ENCODE peak calls at places on chromosome 15, in eight cellular contexts. A is NCI-H2081 treated with DMSO at 0.1 percent for 48 hours; L is naive thymus-derived CD8-positive, alpha-beta T cell; R is hippocampal formation; Q is EH; C is SHP77; S is HS-27A; U is NCI-H510A treated with DMSO at 0.1 percent for 48 hours. T is an unnamed sample.

GRCh38 chr15:101246824-101247745 is 4.8 kb downstream of the CHSY1 start:
- DNase-seq in Q (no peak), S (no peak), R (no peak), L (no peak), C (no peak), U (no peak), A (no peak), T (no peak)

GRCh38 chr15:81308260-81308659 is 15.7 kb downstream of the STARD5 start:
- DNase-seq in C (no peak), S (no peak), L (no peak), R (no peak), A (no peak), U (no peak), Q (no peak), T (no peak)

GRCh38 chr15:84937144-84937543 is 44.5 kb upstream of the PDE8A start:
- DNase-seq in A (no peak), R (no peak), Q (no peak), C (no peak), S (no peak), U (no peak), L (no peak), T (no peak)

GRCh38 chr15:68384451-68385239 is 47.3 kb downstream of the ITGA11 start:
- DNase-seq in R (no peak), C (no peak), S (peak), A (no peak), L (no peak), Q (peak), U (no peak), T (no peak)

GRCh38 chr15:93451265-93451664 is 362.3 kb upstream of the RGMA start:
- DNase-seq in C (no peak), R (no peak), A (no peak), Q (no peak), S (no peak), U (no peak), L (no peak), T (no peak)

GRCh38 chr15:85137507-85138175 is 156.0 kb downstream of the PDE8A start:
- DNase-seq in U (peak), R (no peak), L (no peak), S (no peak), A (peak), C (no peak), Q (no peak), T (no peak)

GRCh38 chr15:63402498-63403253 is 21.0 kb upstream of the CA12 start:
- DNase-seq in C (no peak), R (no peak), L (no peak), U (peak), S (peak), A (peak), Q (peak), T (no peak)

GRCh38 chr15:50260969-50261496 is 4.5 kb downstream of the HDC start:
- DNase-seq in R (no peak), S (no peak), A (no peak), C (no peak), U (no peak), L (no peak), Q (no peak), T (no peak)

GRCh38 chr15:56918907-56919707 is 663 bp downstream of the TCF12 start:
- DNase-seq in R (peak), Q (peak), C (no peak), U (peak), A (no peak), S (no peak), L (peak), T (peak)

GRCh38 chr15:63006032-63006878 is 36.3 kb upstream of the TPM1 start:
- DNase-seq in L (no peak), R (no peak), A (no peak), Q (no peak), S (no peak), U (no peak), C (no peak), T (no peak)

GRCh38 chr15:85625856-85626255 is 168.9 kb downstream of the KLHL25 start:
- DNase-seq in C (no peak), A (no peak), L (no peak), U (no peak), R (no peak), Q (peak), S (no peak), T (no peak)

GRCh38 chr15:84081391-84082168 is 154.0 kb upstream of the GOLGA6L4 start:
- DNase-seq in C (no peak), S (no peak), A (no peak), U (no peak), R (no peak), Q (no peak), L (no peak), T (no peak)

GRCh38 chr15:81779181-81779580 is 266.6 kb downstream of the MEX3B start:
- DNase-seq in R (no peak), L (no peak), C (no peak), U (no peak), A (no peak), S (no peak), Q (no peak), T (no peak)

GRCh38 chr15:70035719-70036077 is 62.0 kb downstream of the TLE3 start:
- DNase-seq in A (no peak), U (no peak), R (peak), Q (no peak), S (no peak), C (no peak), L (peak), T (peak)

GRCh38 chr15:30827625-30828303 is 76.0 kb upstream of the FAN1 start:
- DNase-seq in A (no peak), Q (no peak), S (no peak), U (no peak), R (no peak), L (no peak), C (no peak), T (no peak)

GRCh38 chr15:74669627-74670026 is 26.2 kb downstream of the EDC3 start:
- DNase-seq in C (no peak), U (no peak), R (no peak), A (no peak), S (no peak), L (no peak), Q (no peak), T (no peak)

GRCh38 chr15:67186226-67186649 is 68.2 kb downstream of the AAGAB start:
- DNase-seq in L (no peak), S (no peak), C (no peak), A (no peak), U (no peak), R (no peak), Q (peak), T (no peak)

GRCh38 chr15:43244092-43244491 is 22.6 kb downstream of the TGM5 start:
- DNase-seq in R (no peak), A (no peak), U (no peak), S (no peak), Q (no peak), L (no peak), C (no peak), T (no peak)

GRCh38 chr15:27422997-27423396 is 452.0 kb downstream of the GABRG3 start:
- DNase-seq in U (no peak), Q (no peak), C (no peak), A (no peak), L (no peak), R (no peak), S (no peak), T (no peak)

GRCh38 chr15:99442268-99442897 is 123.4 kb upstream of the MEF2A start:
- DNase-seq in L (no peak), Q (peak), S (peak), A (no peak), R (no peak), U (no peak), C (no peak), T (no peak)

GRCh38 chr15:78069052-78069414 is 8.5 kb downstream of the TBC1D2B start:
- DNase-seq in R (no peak), L (no peak), U (no peak), Q (no peak), A (no peak), S (no peak), C (no peak), T (no peak)

GRCh38 chr15:57611119-57611518 is 19.4 kb downstream of the MYZAP start:
- DNase-seq in R (no peak), A (no peak), C (no peak), U (no peak), S (no peak), Q (no peak), L (no peak), T (no peak)

GRCh38 chr15:87287156-87287555 is 969.4 kb downstream of the NTRK3 start:
- DNase-seq in Q (peak), A (no peak), U (no peak), R (no peak), C (no peak), L (no peak), S (peak), T (no peak)

T was measured in stimulated activated naive B cell treated with anti-CD40 and anti-IgM and Interleukin-4, amounts not matched to agents 10 μg/mL and 1 μg/mL and 100 μg/mL, for 72 hours.